ENCODE peak calls at places on chromosomes 1 and 21, in four cellular contexts. One of them, this sample, is unnamed.

GRCh38 chr1:197171531-197171930 is 25.1 kb upstream of the ASPM start:
- DNase-seq in G401: no peak
- DNase-seq in neuronal stem cell: no peak
- DNase-seq in DMS 273 treated with DMSO at 0.1 percent for 48 hours: no peak
- DNase-seq in this sample: no peak

GRCh38 chr1:91098299-91098901 is 76.6 kb upstream of the ZNF644 start:
- DNase-seq in G401: no peak
- DNase-seq in neuronal stem cell: no peak
- DNase-seq in DMS 273 treated with DMSO at 0.1 percent for 48 hours: no peak
- DNase-seq in this sample: no peak

GRCh38 chr1:232553050-232553754 is 76.7 kb downstream of the SIPA1L2 start:
- DNase-seq in G401: peak; percentile 33
- DNase-seq in neuronal stem cell: no peak
- DNase-seq in DMS 273 treated with DMSO at 0.1 percent for 48 hours: peak; percentile 67
- DNase-seq in this sample: no peak

GRCh38 chr1:161487483-161487827 is 17.8 kb upstream of the FCGR2A start:
- DNase-seq in G401: no peak
- DNase-seq in neuronal stem cell: no peak
- DNase-seq in DMS 273 treated with DMSO at 0.1 percent for 48 hours: no peak
- DNase-seq in this sample: no peak

GRCh38 chr1:199551967-199552565 is 475.4 kb upstream of the NR5A2 start:
- DNase-seq in G401: peak; percentile 77
- DNase-seq in neuronal stem cell: peak; percentile 48
- DNase-seq in DMS 273 treated with DMSO at 0.1 percent for 48 hours: peak; percentile 46
- DNase-seq in this sample: peak; percentile 17

GRCh38 chr1:33370286-33370685 is 49.4 kb upstream of the A3GALT2 start:
- DNase-seq in G401: peak; percentile 77
- DNase-seq in neuronal stem cell: no peak
- DNase-seq in DMS 273 treated with DMSO at 0.1 percent for 48 hours: peak; percentile 67
- DNase-seq in this sample: no peak

GRCh38 chr1:158333405-158334145 is 2.2 kb upstream of the CD1B start:
- DNase-seq in G401: no peak
- DNase-seq in neuronal stem cell: no peak
- DNase-seq in DMS 273 treated with DMSO at 0.1 percent for 48 hours: no peak
- DNase-seq in this sample: no peak

GRCh38 chr21:36079671-36080070 is 9.8 kb downstream of the CBR1 start:
- DNase-seq in G401: no peak
- DNase-seq in neuronal stem cell: no peak
- DNase-seq in DMS 273 treated with DMSO at 0.1 percent for 48 hours: no peak
- DNase-seq in this sample: no peak

GRCh38 chr1:182163821-182164223 is 102.3 kb upstream of the ZNF648 start:
- DNase-seq in G401: peak; percentile 51
- DNase-seq in neuronal stem cell: no peak
- DNase-seq in DMS 273 treated with DMSO at 0.1 percent for 48 hours: no peak
- DNase-seq in this sample: no peak